ENCODE peak calls at places on chromosomes 16 and 17, in four cellular contexts. L, F, Q and X are unnamed samples.

GRCh38 chr17:35241520-35241919 is 1.4 kb upstream of the SLFN5 start:
- DNase-seq in L (no peak), F (no peak), Q (no peak), X (no peak)

GRCh38 chr16:14564323-14564722 is 65.7 kb downstream of the PARN start:
- DNase-seq in L (no peak), F (no peak), Q (peak; percentile 15), X (no peak)

GRCh38 chr16:6218855-6219254 is 1113.8 kb upstream of the RBFOX1 start:
- DNase-seq in L (no peak), F (no peak), Q (no peak), X (no peak)

GRCh38 chr17:35244345-35245195 is 1.7 kb downstream of the SLFN5 start:
- DNase-seq in L (peak; percentile 45), F (peak; percentile 73), Q (no peak), X (peak; percentile 88)

GRCh38 chr17:21239680-21240374 is 13.4 kb downstream of the NATD1 start:
- DNase-seq in L (peak; percentile 35), F (no peak), Q (no peak), X (peak; percentile 28)

GRCh38 chr17:80855196-80855967 is 136.3 kb upstream of the CHMP6 start:
- DNase-seq in L (no peak), F (no peak), Q (no peak), X (no peak)

GRCh38 chr16:89155851-89156739 is 15.5 kb upstream of the CDH15 start:
- DNase-seq in L (no peak), F (no peak), Q (no peak), X (no peak)

GRCh38 chr16:84888450-84888849 is 68.7 kb downstream of the CRISPLD2 start:
- DNase-seq in L (no peak), F (no peak), Q (no peak), X (no peak)

GRCh38 chr17:40070895-40071719 is 8.3 kb downstream of the THRA start:
- DNase-seq in L (no peak), F (no peak), Q (no peak), X (no peak)